ENCODE peak calls at places on chromosomes 6 and 20, in five cellular contexts. One of them, this sample, is unnamed.

GRCh38 chr6:40504274-40504673 is 82.9 kb downstream of the LRFN2 start:
- DNase-seq in Right ventricle myocardium superior: no peak
- DNase-seq in AG09309: no peak
- DNase-seq in activated CD4-positive, alpha-beta T cell treated with anti-CD3 and anti-CD28 coated beads, Interleukin-2, amount 50 U/mL, for 1 hour: no peak
- DNase-seq in glutamatergic neuron: no peak
- DNase-seq in this sample: no peak

GRCh38 chr6:165925474-165926156 is 242.0 kb downstream of the TBXT start:
- DNase-seq in Right ventricle myocardium superior: no peak
- DNase-seq in AG09309: no peak
- DNase-seq in activated CD4-positive, alpha-beta T cell treated with anti-CD3 and anti-CD28 coated beads, Interleukin-2, amount 50 U/mL, for 1 hour: no peak
- DNase-seq in glutamatergic neuron: no peak
- DNase-seq in this sample: no peak

GRCh38 chr20:6692566-6693168 is 74.8 kb upstream of the BMP2 start:
- DNase-seq in Right ventricle myocardium superior: no peak
- DNase-seq in AG09309: no peak
- DNase-seq in activated CD4-positive, alpha-beta T cell treated with anti-CD3 and anti-CD28 coated beads, Interleukin-2, amount 50 U/mL, for 1 hour: no peak
- DNase-seq in glutamatergic neuron: no peak
- DNase-seq in this sample: no peak

GRCh38 chr20:34385464-34385863 is 22.4 kb downstream of the ITCH start:
- DNase-seq in Right ventricle myocardium superior: no peak
- DNase-seq in AG09309: no peak
- DNase-seq in activated CD4-positive, alpha-beta T cell treated with anti-CD3 and anti-CD28 coated beads, Interleukin-2, amount 50 U/mL, for 1 hour: no peak
- DNase-seq in glutamatergic neuron: no peak
- DNase-seq in this sample: no peak

GRCh38 chr6:73027691-73028090 is 197.6 kb downstream of the KHDC1L start:
- DNase-seq in Right ventricle myocardium superior: no peak
- DNase-seq in AG09309: no peak
- DNase-seq in activated CD4-positive, alpha-beta T cell treated with anti-CD3 and anti-CD28 coated beads, Interleukin-2, amount 50 U/mL, for 1 hour: no peak
- DNase-seq in glutamatergic neuron: no peak
- DNase-seq in this sample: no peak

GRCh38 chr6:15901141-15902115 is 227.5 kb upstream of the MYLIP start:
- DNase-seq in Right ventricle myocardium superior: peak; percentile 66
- DNase-seq in AG09309: no peak
- DNase-seq in activated CD4-positive, alpha-beta T cell treated with anti-CD3 and anti-CD28 coated beads, Interleukin-2, amount 50 U/mL, for 1 hour: no peak
- DNase-seq in glutamatergic neuron: no peak
- DNase-seq in this sample: no peak

GRCh38 chr6:138203315-138203714 is 15.0 kb downstream of the PBOV1 start:
- DNase-seq in Right ventricle myocardium superior: no peak
- DNase-seq in AG09309: no peak
- DNase-seq in activated CD4-positive, alpha-beta T cell treated with anti-CD3 and anti-CD28 coated beads, Interleukin-2, amount 50 U/mL, for 1 hour: no peak
- DNase-seq in glutamatergic neuron: no peak
- DNase-seq in this sample: no peak

GRCh38 chr20:44532981-44533331 is 11.1 kb upstream of the SERINC3 start:
- DNase-seq in Right ventricle myocardium superior: no peak
- DNase-seq in AG09309: no peak
- DNase-seq in activated CD4-positive, alpha-beta T cell treated with anti-CD3 and anti-CD28 coated beads, Interleukin-2, amount 50 U/mL, for 1 hour: no peak
- DNase-seq in glutamatergic neuron: no peak
- DNase-seq in this sample: no peak

GRCh38 chr6:246349-246748 is 45.9 kb upstream of the DUSP22 start:
- DNase-seq in Right ventricle myocardium superior: no peak
- DNase-seq in AG09309: no peak
- DNase-seq in activated CD4-positive, alpha-beta T cell treated with anti-CD3 and anti-CD28 coated beads, Interleukin-2, amount 50 U/mL, for 1 hour: no peak
- DNase-seq in glutamatergic neuron: no peak
- DNase-seq in this sample: no peak

GRCh38 chr20:6698723-6699122 is 68.8 kb upstream of the BMP2 start:
- DNase-seq in Right ventricle myocardium superior: no peak
- DNase-seq in AG09309: no peak
- DNase-seq in activated CD4-positive, alpha-beta T cell treated with anti-CD3 and anti-CD28 coated beads, Interleukin-2, amount 50 U/mL, for 1 hour: no peak
- DNase-seq in glutamatergic neuron: no peak
- DNase-seq in this sample: no peak

GRCh38 chr20:51287628-51288413 is 254.7 kb downstream of the NFATC2 start:
- DNase-seq in Right ventricle myocardium superior: no peak
- DNase-seq in AG09309: no peak
- DNase-seq in activated CD4-positive, alpha-beta T cell treated with anti-CD3 and anti-CD28 coated beads, Interleukin-2, amount 50 U/mL, for 1 hour: no peak
- DNase-seq in glutamatergic neuron: no peak
- DNase-seq in this sample: no peak

GRCh38 chr20:23365390-23366165 is 3.6 kb downstream of the GZF1 start:
- DNase-seq in Right ventricle myocardium superior: no peak
- DNase-seq in AG09309: no peak
- DNase-seq in activated CD4-positive, alpha-beta T cell treated with anti-CD3 and anti-CD28 coated beads, Interleukin-2, amount 50 U/mL, for 1 hour: no peak
- DNase-seq in glutamatergic neuron: no peak
- DNase-seq in this sample: no peak

GRCh38 chr6:57063847-57064246 is 17.4 kb downstream of the KIAA1586 start:
- DNase-seq in Right ventricle myocardium superior: no peak
- DNase-seq in AG09309: no peak
- DNase-seq in activated CD4-positive, alpha-beta T cell treated with anti-CD3 and anti-CD28 coated beads, Interleukin-2, amount 50 U/mL, for 1 hour: no peak
- DNase-seq in glutamatergic neuron: no peak
- DNase-seq in this sample: no peak